ENCODE peak calls at places on chromosomes 1 and 21, in six cellular contexts. T is omental fat pad, R is RPMI8226, P is ACHN, U is keratinocyte, G is HTR-8/SVneo. Q is an unnamed sample.

GRCh38 chr1:48869116-48869893 is 92.6 kb upstream of the BEND5 start:
- DNase-seq in T (no peak), R (no peak), P (no peak), U (peak; percentile 55), G (no peak), Q (peak; percentile 69)

GRCh38 chr1:38334930-38335592 is 288.5 kb upstream of the POU3F1 start:
- DNase-seq in T (no peak), R (no peak), P (no peak), U (no peak), G (no peak), Q (no peak)

GRCh38 chr1:230827081-230827681 is 41.1 kb downstream of the C1orf198 start:
- DNase-seq in T (no peak), R (no peak), P (no peak), U (no peak), G (no peak), Q (no peak)

GRCh38 chr1:228646717-228647522 is 88.4 kb upstream of the RHOU start:
- DNase-seq in T (no peak), R (peak; percentile 56), P (peak; percentile 71), U (no peak), G (peak; percentile 30), Q (no peak)

GRCh38 chr1:172069535-172069934 is 228.2 kb downstream of the DNM3 start:
- DNase-seq in T (no peak), R (no peak), P (no peak), U (no peak), G (no peak), Q (no peak)

GRCh38 chr1:156033011-156033410 is 12.3 kb upstream of the SSR2 start:
- DNase-seq in T (no peak), R (no peak), P (peak; percentile 27), U (no peak), G (no peak), Q (no peak)

GRCh38 chr21:45994738-45995685 is 13.4 kb downstream of the COL6A1 start:
- DNase-seq in T (peak; percentile 12), R (no peak), P (no peak), U (no peak), G (no peak), Q (no peak)

GRCh38 chr1:234962340-234962989 is 166.2 kb downstream of the TOMM20 start:
- DNase-seq in T (no peak), R (peak; percentile 78), P (peak; percentile 99), U (no peak), G (peak; percentile 80), Q (no peak)

GRCh38 chr1:27357281-27358037 is 9.3 kb downstream of the MAP3K6 start:
- DNase-seq in T (no peak), R (peak; percentile 72), P (peak; percentile 22), U (no peak), G (peak; percentile 64), Q (no peak)